ENCODE peak calls at places on chromosomes 1 and 21, in five cellular contexts. W, X, F, C and V are unnamed samples.

GRCh38 chr1:32901823-32902534 is 790 bp upstream of the TMEM54 start:
- DNase-seq in F (no peak), C (no peak), X (no peak), W (no peak), V (no peak)

GRCh38 chr1:200899015-200899386 is 4.3 kb downstream of the INAVA start:
- DNase-seq in F (no peak), X (no peak), W (no peak), C (no peak), V (no peak)

GRCh38 chr1:44808938-44809917 is 905 bp downstream of the BTBD19 start:
- DNase-seq in C (peak), W (no peak), F (peak), X (peak), V (no peak)

GRCh38 chr1:248872752-248873408 is 14.0 kb upstream of the ZNF692 start:
- DNase-seq in W (no peak), X (peak), C (peak), F (peak), V (peak)

GRCh38 chr1:67536957-67537646 is 106.9 kb upstream of the SERBP1 start:
- DNase-seq in W (no peak), C (no peak), F (no peak), X (no peak), V (no peak)

GRCh38 chr1:63674238-63674864 is 81.1 kb downstream of the PGM1 start:
- DNase-seq in X (no peak), C (peak), F (peak), W (peak), V (peak)

GRCh38 chr1:225427249-225428065 is at the start of gene LBR:
- DNase-seq in W (no peak), X (no peak), F (no peak), C (no peak), V (no peak)

GRCh38 chr1:175000697-175001187 is 995 bp downstream of the CACYBP start:
- DNase-seq in X (no peak), W (no peak), F (no peak), C (no peak), V (no peak)

GRCh38 chr1:204084247-204084772 is 11.4 kb downstream of the SOX13 start:
- DNase-seq in C (peak), X (no peak), F (no peak), W (peak), V (peak)

GRCh38 chr1:205226868-205227583 is 720 bp upstream of the TMCC2 start:
- DNase-seq in X (no peak), W (no peak), C (peak), F (peak), V (no peak)

GRCh38 chr21:25350056-25350455 is 257.2 kb downstream of the MRPL39 start:
- DNase-seq in W (no peak), C (no peak), X (no peak), F (peak), V (peak)

GRCh38 chr1:32988665-32989064 is 24.1 kb upstream of the RNF19B start:
- DNase-seq in F (no peak), X (no peak), C (no peak), W (no peak), V (no peak)

GRCh38 chr1:41823453-41823852 is 95.3 kb downstream of the HIVEP3 start:
- DNase-seq in X (no peak), C (no peak), W (peak), F (no peak), V (peak)

GRCh38 chr1:234996245-234996757 is 132.3 kb downstream of the TOMM20 start:
- DNase-seq in X (no peak), F (no peak), W (no peak), C (no peak), V (no peak)

GRCh38 chr21:32807717-32808380 is 36.3 kb upstream of the PAXBP1 start:
- DNase-seq in X (no peak), F (no peak), C (no peak), W (no peak), V (no peak)

GRCh38 chr1:74952786-74953185 is 181.4 kb upstream of the LHX8 start:
- DNase-seq in C (no peak), F (no peak), X (no peak), W (no peak), V (no peak)

GRCh38 chr1:151266821-151267220 is 12.3 kb downstream of the PSMD4 start:
- DNase-seq in W (no peak), X (no peak), F (no peak), C (no peak), V (no peak)

GRCh38 chr1:211339631-211340041 is 13.0 kb downstream of the TRAF5 start:
- DNase-seq in F (no peak), C (no peak), W (no peak), X (no peak), V (no peak)

GRCh38 chr1:4495809-4496208 is 158.6 kb upstream of the AJAP1 start:
- DNase-seq in X (no peak), C (no peak), W (no peak), F (no peak), V (no peak)

GRCh38 chr1:67171978-67172377 is 5.7 kb downstream of the IL23R start:
- DNase-seq in C (no peak), X (no peak), F (no peak), W (no peak), V (no peak)

DNA sequence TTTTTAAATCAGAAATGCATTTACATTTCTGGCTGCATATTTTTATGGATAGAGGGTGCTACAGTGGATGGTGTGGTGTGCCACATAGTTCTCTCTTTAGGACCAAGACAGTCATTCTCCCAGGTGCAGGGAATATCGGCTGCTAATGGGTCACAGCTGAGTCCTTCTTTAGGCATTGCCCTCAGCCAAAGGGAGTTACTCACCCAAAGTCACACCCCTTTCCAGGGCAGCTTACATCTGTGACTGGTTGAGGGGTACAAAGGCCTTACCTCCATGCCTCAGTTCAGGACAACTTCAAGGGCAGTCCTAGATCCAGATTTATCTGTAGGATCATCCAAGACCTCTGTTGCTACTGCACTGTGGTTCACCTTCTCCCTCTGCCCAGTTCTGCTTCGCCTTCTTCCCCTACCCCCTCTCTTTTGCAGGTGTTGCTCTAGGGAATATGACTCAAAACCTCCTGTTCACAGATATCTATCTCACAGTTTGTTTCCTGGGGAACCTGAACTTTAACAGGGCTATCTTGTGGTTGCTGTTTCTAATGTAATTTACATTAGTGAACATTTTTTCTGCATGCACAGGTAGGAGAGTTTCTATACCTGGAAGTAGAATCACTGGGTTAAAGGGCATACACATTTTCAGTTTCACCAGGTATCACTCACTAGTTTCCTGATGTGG is 413.9 kb downstream of the RPS6KC1 start:
- DNase-seq in X (no peak), W (no peak), F (no peak), C (no peak), V (no peak)
- TF ChIP-seq ATF3 in X (no peak), W (no peak), F (no peak), C (no peak), V (no peak)

DNA sequence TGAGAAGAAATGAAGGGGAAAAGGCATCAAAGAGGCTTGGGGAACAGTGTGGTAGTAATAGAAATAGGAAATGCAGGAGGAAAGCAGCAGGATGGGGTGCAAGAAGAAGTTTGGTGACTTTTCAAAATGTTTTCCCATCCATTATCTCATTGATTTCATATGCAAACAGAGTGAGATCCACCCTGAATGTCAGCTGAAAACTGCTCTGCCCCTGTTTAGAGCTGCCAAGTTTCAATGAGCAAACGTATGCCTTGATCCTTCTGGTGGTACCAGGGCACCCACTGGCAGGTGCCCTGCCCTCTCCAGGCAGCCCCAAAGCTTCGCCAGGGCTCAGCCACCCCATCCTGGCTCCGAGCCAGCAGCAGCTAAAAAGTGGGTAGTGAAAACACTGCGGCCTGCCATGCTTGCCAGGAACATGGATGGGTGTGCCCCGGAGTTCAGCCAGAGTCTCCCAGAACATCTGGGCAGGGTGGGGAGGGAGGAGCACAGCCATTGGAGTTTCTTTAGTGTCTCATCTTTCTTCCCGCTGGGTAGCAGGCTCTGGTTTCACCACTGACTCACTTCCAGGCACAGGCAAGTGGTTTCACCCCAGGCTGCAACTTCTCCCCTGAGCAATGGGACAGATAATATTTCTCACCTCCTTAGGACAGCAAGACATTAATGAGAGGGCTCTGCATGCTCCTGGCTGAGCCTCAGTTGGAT is 8.1 kb upstream of the LMX1A start:
- DNase-seq in X (no peak), C (no peak), W (no peak), F (no peak), V (no peak)
- TF ChIP-seq ATF3 in X (no peak), C (no peak), W (no peak), F (no peak), V (no peak)

GRCh38 chr1:109826930-109827349 is 63.2 kb upstream of the EPS8L3 start:
- DNase-seq in C (no peak), X (no peak), F (peak), W (no peak), V (no peak)
- TF ChIP-seq ATF3 in C (no peak), X (no peak), F (no peak), W (no peak), V (no peak)

GRCh38 chr1:38444311-38444710 is 397.7 kb upstream of the POU3F1 start:
- DNase-seq in X (no peak), F (no peak), C (no peak), W (no peak), V (no peak)
- TF ChIP-seq ATF3 in X (no peak), F (no peak), C (no peak), W (no peak), V (no peak)

GRCh38 chr1:94993931-94994645 is 67.2 kb upstream of the CNN3 start:
- DNase-seq in W (no peak), F (no peak), C (peak), X (no peak), V (no peak)
- TF ChIP-seq ATF3 in W (no peak), F (no peak), C (no peak), X (no peak), V (no peak)

DNA sequence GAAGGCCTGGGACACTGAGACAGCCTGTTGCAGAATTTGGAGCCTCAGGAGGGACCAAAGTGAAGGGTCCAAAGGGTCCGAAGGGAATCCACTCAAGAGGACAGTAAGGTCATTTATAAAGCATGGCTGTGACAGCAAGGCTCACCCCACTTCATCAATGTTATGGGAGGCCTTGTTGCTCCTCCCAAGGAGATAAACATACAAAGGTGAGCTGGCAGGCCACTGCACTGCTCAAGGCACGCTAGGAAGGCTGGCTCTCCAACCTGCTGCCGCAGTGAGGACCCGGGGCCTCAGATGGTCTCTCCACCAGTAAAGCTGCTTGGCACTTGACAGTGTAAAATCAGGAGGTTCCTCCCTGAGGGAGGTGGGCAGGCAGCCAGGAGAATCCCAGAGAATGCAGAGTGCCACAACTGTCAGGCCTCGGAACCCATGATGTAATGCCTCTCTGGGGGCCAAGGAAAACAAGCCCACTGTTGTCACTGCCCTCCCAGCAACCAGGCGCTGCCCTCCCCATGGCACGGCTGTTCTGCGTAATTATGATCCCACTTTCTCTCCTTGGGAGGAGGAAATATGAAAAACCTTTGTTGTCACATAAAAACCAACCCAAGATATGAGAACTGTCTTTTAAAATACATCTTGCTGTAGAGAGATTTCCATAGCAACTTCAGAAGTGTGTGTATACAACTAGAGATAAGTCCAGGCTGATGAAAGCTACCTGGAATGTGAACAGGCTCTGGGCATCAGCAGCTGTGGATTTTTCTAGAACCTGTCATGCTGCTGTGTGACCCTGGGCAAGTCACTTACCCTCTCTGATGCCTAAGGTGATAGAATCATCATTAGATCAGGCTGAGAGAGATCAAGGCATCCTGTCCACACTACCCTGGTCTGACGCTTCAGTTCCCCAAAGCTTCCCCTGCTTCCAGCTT is 102.5 kb downstream of the KCNN3 start:
- DNase-seq in W (no peak), F (no peak), C (no peak), X (no peak), V (no peak)
- TF ChIP-seq ATF3 in W (no peak), F (no peak), C (no peak), X (no peak), V (no peak)

DNA sequence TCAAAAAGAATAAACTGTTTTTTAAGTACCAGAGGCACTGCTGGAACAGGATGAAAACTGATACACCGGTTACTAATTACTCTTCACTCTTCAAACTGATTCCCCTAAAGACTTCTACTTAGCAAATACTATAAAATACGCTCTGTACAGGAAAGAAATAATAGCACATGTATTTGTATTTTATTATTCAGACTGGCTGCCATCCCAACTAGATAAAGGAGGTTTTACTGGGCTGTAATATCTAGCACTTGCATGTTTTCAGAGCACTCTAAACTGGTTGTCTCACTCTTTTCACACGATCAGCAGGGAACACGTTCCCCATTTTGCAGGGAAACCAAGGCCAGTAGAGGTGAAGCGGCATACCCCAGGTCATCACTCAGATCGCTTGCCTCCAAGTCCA is 9.2 kb downstream of the SMIM12 start:
- DNase-seq in F (no peak), W (no peak), C (no peak), X (no peak), V (no peak)
- TF ChIP-seq ATF3 in F (no peak), W (no peak), C (no peak), X (no peak), V (no peak)

DNA sequence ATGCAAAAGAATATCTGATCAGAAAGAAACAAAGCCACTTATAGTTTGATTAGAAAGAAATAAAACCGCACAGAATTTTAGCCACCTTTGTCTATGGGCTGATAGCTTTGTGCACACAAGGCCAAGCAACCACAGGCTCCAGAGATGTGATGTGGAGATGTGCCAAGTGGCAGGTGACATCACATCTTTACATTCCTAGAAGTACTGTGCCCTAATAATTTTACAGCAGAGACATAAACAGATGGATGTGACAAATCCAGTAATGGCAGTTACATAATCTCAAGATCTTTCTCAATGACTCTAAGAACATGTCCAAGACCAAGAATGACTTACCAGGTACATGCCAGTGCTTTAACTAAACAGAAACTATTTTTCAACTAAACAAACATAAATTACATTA is 159.5 kb downstream of the LTN1 start:
- DNase-seq in W (no peak), C (no peak), F (no peak), X (no peak), V (no peak)
- TF ChIP-seq ATF3 in W (no peak), C (no peak), F (no peak), X (no peak), V (no peak)